ENCODE peak calls at places on chromosomes 16 and 17, in six cellular contexts. One of them, this sample, is unnamed.

GRCh38 chr16:88681709-88682451 is 4.4 kb downstream of the SNAI3 start:
- DNase-seq in upper lobe of right lung: peak; percentile 81
- DNase-seq in CD4-positive, alpha-beta T cell: peak; percentile 54
- DNase-seq in GM18507: peak; percentile 81
- DNase-seq in CD4-positive, alpha-beta memory T cell: peak; percentile 53
- DNase-seq in activated CD4-positive, alpha-beta memory T cell treated with anti-CD3 and anti-CD28 coated beads for 36 hours: peak; percentile 91
- DNase-seq in this sample: no peak

GRCh38 chr16:17331071-17331521 is 139.7 kb downstream of the XYLT1 start:
- DNase-seq in GM18507: no peak
- DNase-seq in activated CD4-positive, alpha-beta memory T cell treated with anti-CD3 and anti-CD28 coated beads for 36 hours: no peak
- DNase-seq in CD4-positive, alpha-beta T cell: no peak
- DNase-seq in upper lobe of right lung: no peak
- DNase-seq in CD4-positive, alpha-beta memory T cell: no peak
- DNase-seq in this sample: no peak

GRCh38 chr17:78281249-78281865 is 49.9 kb downstream of the TMEM235 start:
- DNase-seq in CD4-positive, alpha-beta memory T cell: no peak
- DNase-seq in GM18507: no peak
- DNase-seq in upper lobe of right lung: no peak
- DNase-seq in activated CD4-positive, alpha-beta memory T cell treated with anti-CD3 and anti-CD28 coated beads for 36 hours: no peak
- DNase-seq in CD4-positive, alpha-beta T cell: no peak
- DNase-seq in this sample: no peak

GRCh38 chr17:20191066-20191465 is 181.9 kb downstream of the SPECC1 start:
- DNase-seq in GM18507: no peak
- DNase-seq in CD4-positive, alpha-beta T cell: no peak
- DNase-seq in upper lobe of right lung: no peak
- DNase-seq in activated CD4-positive, alpha-beta memory T cell treated with anti-CD3 and anti-CD28 coated beads for 36 hours: no peak
- DNase-seq in CD4-positive, alpha-beta memory T cell: no peak
- DNase-seq in this sample: peak; percentile 95

GRCh38 chr17:46152423-46152822 is 40.8 kb downstream of the KANSL1 start:
- DNase-seq in upper lobe of right lung: no peak
- DNase-seq in activated CD4-positive, alpha-beta memory T cell treated with anti-CD3 and anti-CD28 coated beads for 36 hours: no peak
- DNase-seq in CD4-positive, alpha-beta T cell: no peak
- DNase-seq in CD4-positive, alpha-beta memory T cell: no peak
- DNase-seq in GM18507: no peak
- DNase-seq in this sample: no peak

GRCh38 chr17:28113269-28113668 is 70.8 kb downstream of the NLK start:
- DNase-seq in CD4-positive, alpha-beta memory T cell: no peak
- DNase-seq in CD4-positive, alpha-beta T cell: no peak
- DNase-seq in GM18507: no peak
- DNase-seq in activated CD4-positive, alpha-beta memory T cell treated with anti-CD3 and anti-CD28 coated beads for 36 hours: no peak
- DNase-seq in upper lobe of right lung: no peak
- DNase-seq in this sample: no peak

GRCh38 chr16:56269824-56270684 is 78.8 kb downstream of the GNAO1 start:
- DNase-seq in CD4-positive, alpha-beta T cell: no peak
- DNase-seq in CD4-positive, alpha-beta memory T cell: no peak
- DNase-seq in GM18507: no peak
- DNase-seq in activated CD4-positive, alpha-beta memory T cell treated with anti-CD3 and anti-CD28 coated beads for 36 hours: no peak
- DNase-seq in upper lobe of right lung: peak; percentile 64
- DNase-seq in this sample: no peak

GRCh38 chr17:70563301-70563820 is 394.0 kb downstream of the KCNJ2 start:
- DNase-seq in CD4-positive, alpha-beta memory T cell: no peak
- DNase-seq in CD4-positive, alpha-beta T cell: no peak
- DNase-seq in GM18507: no peak
- DNase-seq in activated CD4-positive, alpha-beta memory T cell treated with anti-CD3 and anti-CD28 coated beads for 36 hours: no peak
- DNase-seq in upper lobe of right lung: no peak
- DNase-seq in this sample: no peak

GRCh38 chr17:74450925-74451403 is 15.5 kb upstream of the CD300A start:
- DNase-seq in CD4-positive, alpha-beta memory T cell: no peak
- DNase-seq in GM18507: no peak
- DNase-seq in activated CD4-positive, alpha-beta memory T cell treated with anti-CD3 and anti-CD28 coated beads for 36 hours: no peak
- DNase-seq in CD4-positive, alpha-beta T cell: no peak
- DNase-seq in upper lobe of right lung: no peak
- DNase-seq in this sample: no peak

GRCh38 chr17:43834106-43834505 is 1.2 kb upstream of the MPP3 start:
- DNase-seq in CD4-positive, alpha-beta T cell: no peak
- DNase-seq in activated CD4-positive, alpha-beta memory T cell treated with anti-CD3 and anti-CD28 coated beads for 36 hours: no peak
- DNase-seq in upper lobe of right lung: no peak
- DNase-seq in CD4-positive, alpha-beta memory T cell: no peak
- DNase-seq in GM18507: no peak
- DNase-seq in this sample: peak; percentile 58

GRCh38 chr17:8859029-8859803 is 8.3 kb downstream of the PIK3R6 start:
- DNase-seq in CD4-positive, alpha-beta T cell: no peak
- DNase-seq in upper lobe of right lung: peak; percentile 78
- DNase-seq in GM18507: no peak
- DNase-seq in CD4-positive, alpha-beta memory T cell: no peak
- DNase-seq in activated CD4-positive, alpha-beta memory T cell treated with anti-CD3 and anti-CD28 coated beads for 36 hours: peak; percentile 44
- DNase-seq in this sample: peak; percentile 5

GRCh38 chr17:82933006-82933310 is 93.1 kb upstream of the ZNF750 start:
- DNase-seq in upper lobe of right lung: peak; percentile 41
- DNase-seq in CD4-positive, alpha-beta memory T cell: no peak
- DNase-seq in GM18507: no peak
- DNase-seq in activated CD4-positive, alpha-beta memory T cell treated with anti-CD3 and anti-CD28 coated beads for 36 hours: no peak
- DNase-seq in CD4-positive, alpha-beta T cell: no peak
- DNase-seq in this sample: no peak

GRCh38 chr17:45895969-45896793 is 1.8 kb downstream of the MAPT start:
- DNase-seq in upper lobe of right lung: no peak
- DNase-seq in CD4-positive, alpha-beta memory T cell: no peak
- DNase-seq in CD4-positive, alpha-beta T cell: no peak
- DNase-seq in GM18507: no peak
- DNase-seq in activated CD4-positive, alpha-beta memory T cell treated with anti-CD3 and anti-CD28 coated beads for 36 hours: no peak
- DNase-seq in this sample: no peak

GRCh38 chr17:1402268-1402598 is 2.2 kb upstream of the YWHAE start:
- DNase-seq in CD4-positive, alpha-beta T cell: no peak
- DNase-seq in CD4-positive, alpha-beta memory T cell: no peak
- DNase-seq in activated CD4-positive, alpha-beta memory T cell treated with anti-CD3 and anti-CD28 coated beads for 36 hours: no peak
- DNase-seq in GM18507: no peak
- DNase-seq in upper lobe of right lung: no peak
- DNase-seq in this sample: no peak

GRCh38 chr16:56226187-56226586 is 34.9 kb downstream of the GNAO1 start:
- DNase-seq in GM18507: no peak
- DNase-seq in upper lobe of right lung: no peak
- DNase-seq in CD4-positive, alpha-beta T cell: no peak
- DNase-seq in activated CD4-positive, alpha-beta memory T cell treated with anti-CD3 and anti-CD28 coated beads for 36 hours: peak; percentile 16
- DNase-seq in CD4-positive, alpha-beta memory T cell: no peak
- DNase-seq in this sample: no peak

GRCh38 chr16:87412371-87412995 is 20.3 kb downstream of the MAP1LC3B start:
- DNase-seq in CD4-positive, alpha-beta T cell: no peak
- DNase-seq in CD4-positive, alpha-beta memory T cell: no peak
- DNase-seq in activated CD4-positive, alpha-beta memory T cell treated with anti-CD3 and anti-CD28 coated beads for 36 hours: no peak
- DNase-seq in upper lobe of right lung: no peak
- DNase-seq in GM18507: no peak
- DNase-seq in this sample: no peak

GRCh38 chr17:56528636-56529170 is 64.8 kb upstream of the NOG start:
- DNase-seq in CD4-positive, alpha-beta memory T cell: no peak
- DNase-seq in upper lobe of right lung: no peak
- DNase-seq in activated CD4-positive, alpha-beta memory T cell treated with anti-CD3 and anti-CD28 coated beads for 36 hours: no peak
- DNase-seq in CD4-positive, alpha-beta T cell: no peak
- DNase-seq in GM18507: no peak
- DNase-seq in this sample: no peak

GRCh38 chr17:6554871-6555330 is 1.5 kb downstream of the PITPNM3 start:
- DNase-seq in activated CD4-positive, alpha-beta memory T cell treated with anti-CD3 and anti-CD28 coated beads for 36 hours: no peak
- DNase-seq in CD4-positive, alpha-beta T cell: no peak
- DNase-seq in upper lobe of right lung: no peak
- DNase-seq in CD4-positive, alpha-beta memory T cell: no peak
- DNase-seq in GM18507: no peak
- DNase-seq in this sample: no peak

GRCh38 chr17:38919316-38920078 is 5.9 kb upstream of the LASP1NB start:
- DNase-seq in CD4-positive, alpha-beta memory T cell: no peak
- DNase-seq in GM18507: no peak
- DNase-seq in activated CD4-positive, alpha-beta memory T cell treated with anti-CD3 and anti-CD28 coated beads for 36 hours: peak; percentile 4
- DNase-seq in CD4-positive, alpha-beta T cell: no peak
- DNase-seq in upper lobe of right lung: peak; percentile 30
- DNase-seq in this sample: no peak

This sample was measured in bronchial epithelial cell.